ENCODE peak calls at places on chromosomes 2 and 18, in seven cellular contexts. Z is right lobe of liver; N is HCT116; T is left lung; C is activated CD4-positive, alpha-beta T cell treated with anti-CD3 and anti-CD28 coated beads for 36 hours; X is left ventricle myocardium superior; L is naive thymus-derived CD8-positive, alpha-beta T cell. O is an unnamed sample.

GRCh38 chr2:147530033-147530432 is 314.8 kb upstream of the ACVR2A start:
- ATAC-seq in Z (no peak), N (no peak), T (no peak), C (no peak), X (no peak), L (no peak), O (no peak)

GRCh38 chr2:202639233-202639632 is 4.5 kb downstream of the FAM117B start:
- ATAC-seq in Z (no peak), N (no peak), T (no peak), C (no peak), X (no peak), L (no peak), O (no peak)

GRCh38 chr2:212424090-212424489 is 114.5 kb downstream of the ERBB4 start:
- ATAC-seq in Z (no peak), N (peak), T (no peak), C (no peak), X (no peak), L (no peak), O (no peak)

GRCh38 chr2:95333888-95334338 is 36.8 kb downstream of the KCNIP3 start:
- ATAC-seq in Z (no peak), N (peak), T (no peak), C (no peak), X (no peak), L (no peak), O (no peak)

GRCh38 chr18:44742126-44742525 is 61.4 kb downstream of the SETBP1 start:
- ATAC-seq in Z (no peak), N (no peak), T (no peak), C (no peak), X (no peak), L (no peak), O (no peak)

GRCh38 chr2:162473296-162473695 is 129.4 kb downstream of the GCA start:
- ATAC-seq in Z (no peak), N (no peak), T (no peak), C (no peak), X (no peak), L (no peak), O (no peak)

GRCh38 chr2:66428986-66429612 is 5.8 kb upstream of the MEIS1 start:
- ATAC-seq in Z (peak), N (peak), T (peak), C (no peak), X (no peak), L (no peak), O (no peak)

GRCh38 chr2:215436705-215437570 is 1.1 kb upstream of the FN1 start:
- ATAC-seq in Z (peak), N (no peak), T (peak), C (no peak), X (peak), L (peak), O (peak)

GRCh38 chr2:152646775-152647174 is 70.5 kb downstream of the PRPF40A start:
- ATAC-seq in Z (no peak), N (peak), T (peak), C (no peak), X (no peak), L (no peak), O (no peak)

GRCh38 chr2:128272586-128273468 is 45.8 kb downstream of the HS6ST1 start:
- ATAC-seq in Z (no peak), N (no peak), T (no peak), C (no peak), X (no peak), L (no peak), O (no peak)

GRCh38 chr2:95231723-95232122 is 24.4 kb downstream of the ZNF892 start:
- ATAC-seq in Z (peak), N (peak), T (peak), C (no peak), X (peak), L (no peak), O (no peak)

GRCh38 chr2:42163444-42164045 is 5.6 kb upstream of the EML4 start:
- ATAC-seq in Z (no peak), N (no peak), T (peak), C (no peak), X (no peak), L (no peak), O (no peak)

GRCh38 chr2:44598731-44599529 is 237.2 kb downstream of the CAMKMT start:
- ATAC-seq in Z (no peak), N (no peak), T (no peak), C (no peak), X (peak), L (no peak), O (no peak)

GRCh38 chr2:9095690-9096089 is 92.2 kb upstream of the MBOAT2 start:
- ATAC-seq in Z (peak), N (no peak), T (peak), C (no peak), X (peak), L (no peak), O (no peak)

O was measured in activated T-helper 17 cell treated with anti-CD3 and anti-CD28 coated beads, Interleukin-2, amount 50 U/mL, for 72 hours.